ENCODE peak calls at places on chromosomes 6 and 20, in eight cellular contexts. N, G, Q, M, I, K, F and R are unnamed samples.

GRCh38 chr20:3461191-3461874 is 9.5 kb upstream of the ATRN start:
- DNase-seq in N (no peak), G (no peak), Q (no peak), M (no peak), I (no peak), K (peak; percentile 49), F (no peak), R (no peak)

GRCh38 chr6:161727063-161727462 is 453.2 kb upstream of the AGPAT4 start:
- DNase-seq in N (no peak), G (no peak), Q (no peak), M (no peak), I (no peak), K (no peak), F (no peak), R (no peak)

GRCh38 chr20:51800132-51800721 is 2.1 kb downstream of the SALL4 start:
- DNase-seq in N (peak; percentile 90), G (no peak), Q (peak; percentile 18), M (peak; percentile 64), I (peak; percentile 48), K (no peak), F (peak; percentile 74), R (peak; percentile 82)

GRCh38 chr6:130888246-130888645 is 61.0 kb downstream of the SMLR1 start:
- DNase-seq in N (no peak), G (no peak), Q (no peak), M (no peak), I (no peak), K (no peak), F (no peak), R (no peak)

GRCh38 chr20:18677126-18677525 is 89.3 kb downstream of the DTD1 start:
- DNase-seq in N (no peak), G (no peak), Q (no peak), M (no peak), I (no peak), K (no peak), F (no peak), R (no peak)

GRCh38 chr6:95366414-95366813 is 210.9 kb upstream of the MANEA start:
- DNase-seq in N (no peak), G (no peak), Q (no peak), M (no peak), I (no peak), K (no peak), F (no peak), R (no peak)

GRCh38 chr6:158697798-158698197 is 47.9 kb downstream of the SYTL3 start:
- DNase-seq in N (no peak), G (no peak), Q (no peak), M (no peak), I (no peak), K (peak; percentile 72), F (no peak), R (no peak)

GRCh38 chr6:15399651-15400470 is 154.0 kb downstream of the JARID2 start:
- DNase-seq in N (peak; percentile 15), G (peak; percentile 46), Q (peak; percentile 80), M (peak; percentile 61), I (peak; percentile 82), K (peak; percentile 82), F (peak; percentile 77), R (peak; percentile 82)

GRCh38 chr20:4086771-4087677 is 71.7 kb upstream of the RNF24 start:
- DNase-seq in N (no peak), G (no peak), Q (no peak), M (no peak), I (no peak), K (no peak), F (no peak), R (no peak)

GRCh38 chr6:112117554-112117953 is 30.2 kb downstream of the FAM229B start:
- DNase-seq in N (no peak), G (no peak), Q (no peak), M (no peak), I (no peak), K (peak; percentile 62), F (no peak), R (no peak)

GRCh38 chr6:92826633-92827032 is 592.7 kb downstream of the EPHA7 start:
- DNase-seq in N (no peak), G (no peak), Q (no peak), M (no peak), I (no peak), K (no peak), F (no peak), R (no peak)

GRCh38 chr6:6851059-6851658 is 256.6 kb upstream of the RREB1 start:
- DNase-seq in N (peak; percentile 70), G (no peak), Q (peak; percentile 37), M (no peak), I (peak; percentile 56), K (peak; percentile 97), F (peak; percentile 89), R (no peak)

GRCh38 chr20:19943021-19943659 is 74.0 kb upstream of the NAA20 start:
- DNase-seq in N (no peak), G (no peak), Q (no peak), M (peak; percentile 86), I (no peak), K (no peak), F (no peak), R (no peak)

GRCh38 chr6:158314737-158315136 is 2.5 kb downstream of the TULP4 start:
- DNase-seq in N (no peak), G (no peak), Q (no peak), M (no peak), I (no peak), K (no peak), F (no peak), R (no peak)

GRCh38 chr6:157912326-157912725 is 69.3 kb upstream of the SYNJ2 start:
- DNase-seq in N (no peak), G (no peak), Q (peak; percentile 29), M (no peak), I (no peak), K (peak; percentile 95), F (no peak), R (no peak)

GRCh38 chr6:96898241-96898851 is 655 bp upstream of the NDUFAF4 start:
- DNase-seq in N (no peak), G (no peak), Q (no peak), M (no peak), I (no peak), K (peak; percentile 34), F (no peak), R (peak; percentile 61)

GRCh38 chr6:22785036-22785435 is 215.7 kb downstream of the HDGFL1 start:
- DNase-seq in N (no peak), G (no peak), Q (no peak), M (no peak), I (no peak), K (peak; percentile 38), F (no peak), R (no peak)

GRCh38 chr6:33967966-33968724 is 164.3 kb upstream of the MLN start:
- DNase-seq in N (peak; percentile 18), G (no peak), Q (no peak), M (no peak), I (no peak), K (no peak), F (peak; percentile 2), R (no peak)

GRCh38 chr6:23016701-23017100 is 447.3 kb downstream of the HDGFL1 start:
- DNase-seq in N (no peak), G (no peak), Q (no peak), M (no peak), I (no peak), K (no peak), F (no peak), R (no peak)

GRCh38 chr6:30686908-30687658 is 638 bp upstream of the PPP1R18 start:
- DNase-seq in N (peak; percentile 54), G (peak; percentile 89), Q (peak; percentile 97), M (peak; percentile 86), I (peak; percentile 98), K (peak; percentile 96), F (peak; percentile 92), R (peak; percentile 81)
- TF ChIP-seq POLR2A in N (no peak), G (peak; percentile 17), Q (peak; percentile 59), M (no peak), I (no peak), K (peak; percentile 34), F (peak; percentile 59), R (peak; percentile 33)

DNA sequence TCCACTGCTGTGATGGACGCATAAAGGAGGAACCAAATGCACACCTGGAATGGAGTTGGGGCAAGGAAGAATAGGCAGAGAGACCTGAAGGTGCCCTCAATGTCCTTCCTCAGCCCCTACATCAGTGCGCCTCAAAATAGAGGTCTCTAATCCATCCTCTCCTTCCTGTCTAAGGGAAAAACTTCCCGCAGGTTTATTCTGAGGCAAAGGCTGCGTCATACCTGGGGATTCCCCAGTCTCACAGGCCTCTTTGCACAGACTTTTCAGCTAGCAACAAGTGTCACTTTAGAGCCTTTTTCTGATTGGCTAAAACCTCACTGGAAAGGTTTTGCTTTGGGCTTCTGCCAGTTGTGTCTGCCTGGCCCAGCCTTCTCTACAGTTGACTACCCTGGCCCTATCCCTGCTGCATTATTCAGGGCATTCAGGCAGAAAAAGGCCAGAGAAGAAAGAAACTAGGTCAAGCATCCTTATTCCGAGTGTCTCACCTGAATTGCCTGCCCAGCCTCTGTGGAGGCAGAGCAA is 1.8 kb upstream of the HLA-DQB1 start:
- DNase-seq in N (no peak), G (no peak), Q (peak; percentile 28), M (no peak), I (peak; percentile 56), K (peak; percentile 19), F (peak; percentile 26), R (no peak)
- TF ChIP-seq POLR2A in N (no peak), G (no peak), Q (no peak), M (no peak), I (no peak), K (no peak), F (peak; percentile 10), R (no peak)

GRCh38 chr6:108163644-108164536 is 1.9 kb upstream of the NR2E1 start:
- DNase-seq in N (no peak), G (no peak), Q (no peak), M (no peak), I (no peak), K (no peak), F (no peak), R (no peak)
- TF ChIP-seq POLR2A in N (no peak), G (no peak), Q (no peak), M (no peak), I (no peak), K (no peak), F (no peak), R (no peak)

GRCh38 chr20:45449528-45449927 is 20.0 kb upstream of the WFDC2 start:
- DNase-seq in N (no peak), G (no peak), Q (peak; percentile 45), M (no peak), I (no peak), K (no peak), F (no peak), R (no peak)

GRCh38 chr20:45452238-45452637 is 17.3 kb upstream of the WFDC2 start:
- DNase-seq in N (no peak), G (no peak), Q (no peak), M (no peak), I (no peak), K (no peak), F (no peak), R (no peak)

GRCh38 chr20:45445805-45446562 is 23.6 kb upstream of the WFDC2 start:
- DNase-seq in N (peak; percentile 82), G (no peak), Q (no peak), M (no peak), I (no peak), K (no peak), F (no peak), R (peak; percentile 51)

GRCh38 chr20:45450097-45450818 is 19.3 kb upstream of the WFDC2 start:
- DNase-seq in N (peak; percentile 28), G (no peak), Q (no peak), M (no peak), I (no peak), K (peak; percentile 51), F (no peak), R (peak; percentile 69)

DNA sequence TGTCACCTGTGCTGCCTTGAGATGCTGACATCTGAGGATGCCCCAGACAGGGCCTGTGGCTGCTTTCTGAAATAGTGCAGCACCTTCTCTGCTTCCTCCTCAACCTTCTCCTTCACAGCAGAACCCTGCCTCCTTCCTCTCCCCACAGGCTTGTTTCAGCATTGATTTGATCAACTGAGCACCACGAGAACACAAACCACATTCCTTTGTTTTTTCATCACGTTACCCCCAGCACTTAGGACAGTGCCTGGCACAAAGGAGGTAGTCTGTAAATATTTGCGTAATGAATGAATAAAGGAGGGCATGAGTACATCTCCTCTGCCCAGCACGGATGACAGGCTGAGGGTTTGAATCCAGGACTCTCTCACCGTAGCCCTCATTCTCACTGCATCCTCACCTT is 21.3 kb upstream of the WFDC2 start:
- DNase-seq in N (no peak), G (no peak), Q (no peak), M (no peak), I (no peak), K (no peak), F (no peak), R (no peak)
- TF ChIP-seq POLR2A in N (no peak), G (no peak), Q (no peak), M (no peak), I (no peak), K (no peak), F (no peak), R (no peak)